ENCODE peak calls at places on chromosome 16, in six cellular contexts. One of them, this sample, is unnamed.
A peak's percentile ranks its signal among the peaks of the same experiment; 100 is the strongest.

GRCh38 chr16:66728117-66728787 is 23.2 kb downstream of the DYNC1LI2 start:
- DNase-seq in GM04504: no peak
- DNase-seq in T-cell: no peak
- DNase-seq in kidney epithelial cell: no peak
- DNase-seq in cardiac muscle cell: peak; percentile 61
- DNase-seq in neural progenitor cell: peak; percentile 65
- DNase-seq in this sample: no peak

GRCh38 chr16:46762583-46762982 is 14.4 kb upstream of the MYLK3 start:
- DNase-seq in GM04504: no peak
- DNase-seq in neural progenitor cell: no peak
- DNase-seq in T-cell: no peak
- DNase-seq in kidney epithelial cell: no peak
- DNase-seq in cardiac muscle cell: no peak
- DNase-seq in this sample: no peak

GRCh38 chr16:4529085-4530060 is 9.2 kb downstream of the CDIP1 start:
- DNase-seq in neural progenitor cell: peak; percentile 52
- DNase-seq in GM04504: no peak
- DNase-seq in cardiac muscle cell: peak; percentile 54
- DNase-seq in T-cell: no peak
- DNase-seq in kidney epithelial cell: no peak
- DNase-seq in this sample: no peak

GRCh38 chr16:11674001-11674817 is 6.0 kb downstream of the SNN start:
- DNase-seq in T-cell: no peak
- DNase-seq in neural progenitor cell: no peak
- DNase-seq in kidney epithelial cell: no peak
- DNase-seq in cardiac muscle cell: no peak
- DNase-seq in GM04504: no peak
- DNase-seq in this sample: no peak

GRCh38 chr16:21227886-21228285 is 5.6 kb upstream of the ANKS4B start:
- DNase-seq in neural progenitor cell: peak; percentile 16
- DNase-seq in GM04504: no peak
- DNase-seq in kidney epithelial cell: no peak
- DNase-seq in T-cell: no peak
- DNase-seq in cardiac muscle cell: no peak
- DNase-seq in this sample: no peak

GRCh38 chr16:56424791-56425438 is 430 bp downstream of the AMFR start:
- DNase-seq in GM04504: no peak
- DNase-seq in neural progenitor cell: no peak
- DNase-seq in kidney epithelial cell: no peak
- DNase-seq in T-cell: peak; percentile 5
- DNase-seq in cardiac muscle cell: peak; percentile 36
- DNase-seq in this sample: peak; percentile 15

GRCh38 chr16:29848420-29849297 is 14.4 kb downstream of the CDIPT start:
- DNase-seq in kidney epithelial cell: no peak
- DNase-seq in GM04504: no peak
- DNase-seq in neural progenitor cell: peak; percentile 76
- DNase-seq in cardiac muscle cell: peak; percentile 68
- DNase-seq in T-cell: peak; percentile 69
- DNase-seq in this sample: peak; percentile 75

GRCh38 chr16:65000654-65001053 is 121.2 kb downstream of the CDH11 start:
- DNase-seq in neural progenitor cell: no peak
- DNase-seq in T-cell: no peak
- DNase-seq in kidney epithelial cell: no peak
- DNase-seq in GM04504: no peak
- DNase-seq in cardiac muscle cell: no peak
- DNase-seq in this sample: no peak

GRCh38 chr16:73565263-73565662 is 517.3 kb upstream of the ZFHX3 start:
- DNase-seq in cardiac muscle cell: peak; percentile 41
- DNase-seq in GM04504: no peak
- DNase-seq in kidney epithelial cell: no peak
- DNase-seq in neural progenitor cell: peak; percentile 55
- DNase-seq in T-cell: no peak
- DNase-seq in this sample: no peak

GRCh38 chr16:69109486-69110270 is 4.2 kb downstream of the HAS3 start:
- DNase-seq in cardiac muscle cell: no peak
- DNase-seq in T-cell: no peak
- DNase-seq in neural progenitor cell: no peak
- DNase-seq in kidney epithelial cell: no peak
- DNase-seq in GM04504: no peak
- DNase-seq in this sample: no peak

GRCh38 chr16:12182202-12182601 is 205.7 kb downstream of the SNX29 start:
- DNase-seq in kidney epithelial cell: no peak
- DNase-seq in cardiac muscle cell: no peak
- DNase-seq in GM04504: no peak
- DNase-seq in T-cell: no peak
- DNase-seq in neural progenitor cell: peak; percentile 79
- DNase-seq in this sample: no peak

GRCh38 chr16:6856578-6856977 is 476.1 kb upstream of the RBFOX1 start:
- DNase-seq in neural progenitor cell: no peak
- DNase-seq in GM04504: no peak
- DNase-seq in kidney epithelial cell: no peak
- DNase-seq in T-cell: no peak
- DNase-seq in cardiac muscle cell: no peak
- DNase-seq in this sample: no peak

GRCh38 chr16:68232335-68232734 is 3.6 kb downstream of the ESRP2 start:
- DNase-seq in neural progenitor cell: no peak
- DNase-seq in kidney epithelial cell: no peak
- DNase-seq in cardiac muscle cell: no peak
- DNase-seq in GM04504: no peak
- DNase-seq in T-cell: no peak
- DNase-seq in this sample: no peak

GRCh38 chr16:9713907-9714306 is 468.3 kb downstream of the GRIN2A start:
- DNase-seq in T-cell: no peak
- DNase-seq in GM04504: no peak
- DNase-seq in neural progenitor cell: no peak
- DNase-seq in cardiac muscle cell: no peak
- DNase-seq in kidney epithelial cell: no peak
- DNase-seq in this sample: no peak

GRCh38 chr16:78639775-78640174 is 540.3 kb downstream of the WWOX start:
- DNase-seq in neural progenitor cell: no peak
- DNase-seq in kidney epithelial cell: no peak
- DNase-seq in GM04504: no peak
- DNase-seq in cardiac muscle cell: no peak
- DNase-seq in T-cell: no peak
- DNase-seq in this sample: no peak

GRCh38 chr16:67886387-67886786 is 1.7 kb downstream of the NRN1L start:
- DNase-seq in neural progenitor cell: no peak
- DNase-seq in GM04504: no peak
- DNase-seq in kidney epithelial cell: no peak
- DNase-seq in cardiac muscle cell: no peak
- DNase-seq in T-cell: no peak
- DNase-seq in this sample: no peak

GRCh38 chr16:66416136-66416535 is 11.0 kb upstream of the BEAN1 start:
- DNase-seq in neural progenitor cell: no peak
- DNase-seq in kidney epithelial cell: no peak
- DNase-seq in GM04504: no peak
- DNase-seq in T-cell: no peak
- DNase-seq in cardiac muscle cell: no peak
- DNase-seq in this sample: no peak

GRCh38 chr16:88911148-88911945 is 44.9 kb upstream of the PABPN1L start:
- DNase-seq in kidney epithelial cell: no peak
- DNase-seq in T-cell: no peak
- DNase-seq in GM04504: no peak
- DNase-seq in neural progenitor cell: no peak
- DNase-seq in cardiac muscle cell: no peak
- DNase-seq in this sample: no peak

GRCh38 chr16:84144301-84144858 is 597 bp downstream of the HSDL1 start:
- DNase-seq in GM04504: no peak
- DNase-seq in T-cell: no peak
- DNase-seq in neural progenitor cell: peak; percentile 62
- DNase-seq in kidney epithelial cell: no peak
- DNase-seq in cardiac muscle cell: peak; percentile 44
- DNase-seq in this sample: peak; percentile 32

GRCh38 chr16:2467301-2468141 is 3.6 kb upstream of the NTN3 start:
- DNase-seq in cardiac muscle cell: peak; percentile 68
- DNase-seq in T-cell: no peak
- DNase-seq in neural progenitor cell: peak; percentile 84
- DNase-seq in kidney epithelial cell: no peak
- DNase-seq in GM04504: no peak
- DNase-seq in this sample: no peak